ENCODE peak calls at places on chromosome 20, in nine cellular contexts. C is mammary epithelial cell, N is AG04450, R is choroid plexus epithelial cell, E is RWPE1, W is mesothelial cell of epicardium, V is GM10248, Z is right lobe of liver, T is endodermal cell. A is an unnamed sample.

GRCh38 chr20:36482044-36482473 is 59.3 kb upstream of the MYL9 start:
- DNase-seq in C (no peak), N (no peak), R (no peak), E (no peak), W (no peak), V (no peak), Z (peak), T (no peak), A (no peak)

GRCh38 chr20:3563548-3564177 is 92.8 kb downstream of the ATRN start:
- DNase-seq in C (peak), N (peak), R (peak), E (peak), W (no peak), V (peak), Z (no peak), T (peak), A (no peak)

GRCh38 chr20:38143646-38144554 is 21.2 kb downstream of the TGM2 start:
- DNase-seq in C (peak), N (peak), R (peak), E (peak), W (no peak), V (no peak), Z (peak), T (no peak), A (no peak)

GRCh38 chr20:63076421-63076820 is 69.7 kb upstream of the BHLHE23 start:
- DNase-seq in C (no peak), N (no peak), R (no peak), E (no peak), W (no peak), V (no peak), Z (peak), T (no peak), A (no peak)

GRCh38 chr20:20547221-20547875 is 165.1 kb downstream of the RALGAPA2 start:
- DNase-seq in C (peak), N (peak), R (peak), E (no peak), W (no peak), V (no peak), Z (no peak), T (no peak), A (no peak)

GRCh38 chr20:45341939-45342862 is 6.0 kb downstream of the SDC4 start:
- DNase-seq in C (peak), N (no peak), R (peak), E (peak), W (peak), V (no peak), Z (peak), T (peak), A (no peak)

GRCh38 chr20:12414446-12415274 is 497.0 kb downstream of the BTBD3 start:
- DNase-seq in C (no peak), N (no peak), R (peak), E (peak), W (no peak), V (no peak), Z (no peak), T (no peak), A (no peak)

GRCh38 chr20:40438161-40438835 is 250.7 kb downstream of the MAFB start:
- DNase-seq in C (no peak), N (no peak), R (peak), E (no peak), W (no peak), V (no peak), Z (no peak), T (no peak), A (no peak)

GRCh38 chr20:38094373-38094775 is 60.8 kb downstream of the RPRD1B start:
- DNase-seq in C (peak), N (no peak), R (peak), E (peak), W (no peak), V (peak), Z (no peak), T (no peak), A (peak)

GRCh38 chr20:23303325-23304102 is 47.1 kb upstream of the NXT1 start:
- DNase-seq in C (no peak), N (no peak), R (no peak), E (no peak), W (no peak), V (no peak), Z (no peak), T (no peak), A (no peak)

GRCh38 chr20:57290178-57290484 is 23.7 kb upstream of the BMP7 start:
- DNase-seq in C (no peak), N (no peak), R (no peak), E (no peak), W (no peak), V (no peak), Z (no peak), T (no peak), A (no peak)

GRCh38 chr20:47304287-47304686 is 52.2 kb downstream of the ZMYND8 start:
- DNase-seq in C (no peak), N (no peak), R (peak), E (no peak), W (no peak), V (no peak), Z (no peak), T (no peak), A (no peak)

GRCh38 chr20:8807480-8808179 is 261.3 kb upstream of the PLCB4 start:
- DNase-seq in C (no peak), N (no peak), R (no peak), E (no peak), W (no peak), V (no peak), Z (no peak), T (no peak), A (no peak)

GRCh38 chr20:6142348-6142993 is 19.6 kb upstream of the FERMT1 start:
- DNase-seq in C (peak), N (peak), R (peak), E (peak), W (peak), V (peak), Z (peak), T (peak), A (peak)

GRCh38 chr20:10551732-10552724 is 116.9 kb downstream of the SLX4IP start:
- DNase-seq in C (no peak), N (no peak), R (peak), E (no peak), W (no peak), V (peak), Z (no peak), T (peak), A (peak)

GRCh38 chr20:31788578-31788977 is 30.6 kb upstream of the MYLK2 start:
- DNase-seq in C (peak), N (no peak), R (peak), E (no peak), W (no peak), V (no peak), Z (no peak), T (peak), A (no peak)

GRCh38 chr20:10221022-10221421 is 2.4 kb downstream of the SNAP25 start:
- DNase-seq in C (no peak), N (no peak), R (no peak), E (no peak), W (no peak), V (no peak), Z (no peak), T (no peak), A (no peak)

GRCh38 chr20:51553897-51554504 is 11.5 kb upstream of the NFATC2 start:
- DNase-seq in C (no peak), N (no peak), R (peak), E (peak), W (no peak), V (no peak), Z (no peak), T (no peak), A (no peak)

GRCh38 chr20:13839421-13840092 is 54.7 kb downstream of the NDUFAF5 start:
- DNase-seq in C (peak), N (no peak), R (peak), E (no peak), W (no peak), V (no peak), Z (no peak), T (no peak), A (no peak)

GRCh38 chr20:51345601-51346101 is 196.9 kb downstream of the NFATC2 start:
- DNase-seq in C (peak), N (no peak), R (peak), E (peak), W (no peak), V (no peak), Z (no peak), T (no peak), A (no peak)

GRCh38 chr20:63969851-63970713 is at the start of gene ZNF512B:
- DNase-seq in C (no peak), N (no peak), R (peak), E (peak), W (peak), V (peak), Z (peak), T (peak), A (no peak)

GRCh38 chr20:47479093-47479492 is 22.6 kb upstream of the NCOA3 start:
- DNase-seq in C (no peak), N (no peak), R (no peak), E (no peak), W (no peak), V (no peak), Z (no peak), T (no peak), A (no peak)

GRCh38 chr20:37651932-37652331 is 41.9 kb upstream of the CTNNBL1 start:
- DNase-seq in C (peak), N (no peak), R (peak), E (peak), W (no peak), V (peak), Z (peak), T (peak), A (no peak)

DNA sequence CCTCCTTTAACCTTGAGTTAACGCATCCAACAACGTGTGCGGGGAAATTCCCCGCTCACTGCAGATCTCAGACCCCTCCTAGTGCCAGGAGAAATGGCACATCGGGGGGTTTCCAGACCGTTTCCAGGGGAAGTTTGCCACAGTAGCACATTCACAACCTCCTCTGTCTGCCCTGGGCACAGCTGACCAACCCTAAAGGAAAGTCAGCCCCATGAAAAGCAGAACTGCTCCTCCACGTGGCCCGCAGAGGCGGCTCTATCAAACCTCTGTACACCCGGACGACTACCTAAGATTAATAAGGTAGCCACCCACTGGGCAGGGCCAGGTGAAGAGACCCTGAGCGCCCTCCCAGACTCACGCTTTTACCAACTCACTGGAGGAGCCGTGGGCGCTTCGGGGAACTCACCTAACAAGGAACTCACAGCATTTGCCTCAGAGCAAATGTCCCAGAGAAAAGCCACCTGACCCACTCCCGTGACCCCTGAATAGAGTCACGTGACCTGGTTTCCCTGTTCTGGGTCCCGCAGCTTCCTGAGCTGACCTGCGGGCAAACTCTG is 93.1 kb downstream of the PRND start:
- DNase-seq in C (no peak), N (no peak), R (no peak), E (no peak), W (no peak), V (peak), Z (no peak), T (no peak), A (no peak)
- TF ChIP-seq CTCF in C (no peak), N (no peak), R (no peak), E (no peak), W (no peak), V (peak), Z (no peak), T (no peak), A (no peak)

DNA sequence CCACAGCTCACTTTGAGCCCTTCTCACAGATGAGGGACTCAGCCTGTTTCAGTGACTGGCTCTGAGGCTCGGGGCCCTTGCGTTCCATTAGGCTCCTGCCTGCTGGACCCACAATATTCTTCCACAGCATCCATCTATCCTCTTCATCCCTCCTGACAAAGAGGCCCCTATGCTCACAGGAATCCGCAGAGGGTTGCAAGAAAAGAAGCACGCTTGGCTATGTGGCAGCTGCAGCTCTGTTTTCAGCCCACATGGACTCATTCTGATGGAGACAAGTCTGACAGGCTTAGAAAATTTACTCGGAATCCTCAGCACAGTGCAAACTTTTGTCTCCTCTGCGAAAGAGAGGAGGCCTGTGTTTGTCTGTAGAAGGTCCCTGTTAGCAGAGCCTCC is 207.5 kb downstream of the SYNDIG1 start:
- DNase-seq in C (no peak), N (no peak), R (no peak), E (no peak), W (no peak), V (no peak), Z (no peak), T (no peak), A (no peak)
- TF ChIP-seq CTCF in C (no peak), N (no peak), R (no peak), E (no peak), W (no peak), V (no peak), Z (no peak), T (no peak), A (no peak)

GRCh38 chr20:19539191-19539590 is 218.9 kb upstream of the RIN2 start:
- DNase-seq in C (no peak), N (no peak), R (peak), E (no peak), W (no peak), V (no peak), Z (no peak), T (no peak), A (no peak)
- TF ChIP-seq CTCF in C (no peak), N (no peak), R (no peak), E (no peak), W (no peak), V (no peak), Z (no peak), T (no peak), A (no peak)

GRCh38 chr20:55004044-55004443 is 528.7 kb downstream of the DOK5 start:
- DNase-seq in C (no peak), N (no peak), R (no peak), E (no peak), W (no peak), V (no peak), Z (no peak), T (no peak), A (no peak)
- TF ChIP-seq CTCF in C (no peak), N (no peak), R (no peak), E (no peak), W (no peak), V (no peak), Z (no peak), T (peak), A (no peak)

DNA sequence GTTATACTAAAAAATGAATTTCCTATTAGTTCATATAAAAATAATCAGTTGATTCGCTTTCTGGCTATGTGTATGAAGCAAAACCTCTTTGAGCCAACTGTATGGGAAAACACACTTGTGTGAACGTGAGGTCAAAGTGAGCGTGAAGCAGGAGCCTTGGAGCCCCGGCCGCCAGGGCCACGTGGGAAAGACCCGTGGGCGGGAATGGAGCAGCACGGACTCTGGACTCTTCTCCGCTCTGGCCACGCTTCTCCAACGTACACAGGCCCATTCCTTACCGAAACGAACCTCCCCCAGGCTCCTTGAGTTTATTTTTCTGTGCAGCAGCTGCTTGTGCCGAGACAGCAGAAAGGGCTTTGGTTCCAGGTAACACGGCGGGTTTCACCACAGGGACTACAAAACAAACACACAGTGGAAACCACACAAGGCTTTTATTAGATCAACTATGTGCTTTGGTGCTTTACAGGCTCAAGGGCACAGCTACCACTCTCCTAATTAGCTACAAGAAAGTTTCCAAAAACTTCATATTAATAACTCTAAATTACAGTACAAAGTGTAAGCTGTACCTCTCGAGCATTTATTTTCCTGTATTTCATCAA is 62.7 kb downstream of the TAF4 start:
- DNase-seq in C (no peak), N (no peak), R (peak), E (no peak), W (no peak), V (no peak), Z (peak), T (no peak), A (no peak)
- TF ChIP-seq CTCF in C (no peak), N (no peak), R (no peak), E (no peak), W (no peak), V (no peak), Z (no peak), T (no peak), A (no peak)

GRCh38 chr20:60365063-60365640 is 406.9 kb downstream of the CDH26 start:
- DNase-seq in C (no peak), N (no peak), R (no peak), E (no peak), W (no peak), V (no peak), Z (no peak), T (peak), A (no peak)
- TF ChIP-seq CTCF in C (peak), N (peak), R (no peak), E (no peak), W (no peak), V (no peak), Z (no peak), T (peak), A (no peak)

DNA sequence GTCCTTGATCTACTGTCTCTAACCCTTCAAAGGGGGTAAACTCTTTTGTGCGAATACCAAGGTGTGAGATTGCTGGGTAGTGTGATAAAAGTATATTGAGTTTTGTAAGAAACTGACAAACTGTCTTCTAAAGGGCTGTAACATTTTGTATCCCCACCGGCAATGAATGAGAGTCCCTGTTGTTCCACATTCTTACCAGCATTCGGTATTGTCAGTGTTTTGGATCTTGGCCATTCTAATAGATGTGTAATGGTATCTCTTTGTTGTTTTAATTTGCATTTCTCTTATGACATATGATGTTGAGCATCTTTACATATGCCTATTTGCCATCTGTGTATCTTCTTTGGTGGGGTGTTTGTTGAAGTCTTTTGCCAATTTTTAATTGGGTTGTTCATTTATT is 1090.7 kb downstream of the KIF16B start:
- DNase-seq in C (no peak), N (no peak), R (no peak), E (no peak), W (no peak), V (no peak), Z (no peak), T (no peak), A (no peak)
- TF ChIP-seq CTCF in C (peak), N (peak), R (no peak), E (no peak), W (no peak), V (no peak), Z (no peak), T (peak), A (no peak)

GRCh38 chr20:60359010-60359409 is 400.8 kb downstream of the CDH26 start:
- DNase-seq in C (no peak), N (no peak), R (no peak), E (no peak), W (no peak), V (no peak), Z (no peak), T (no peak), A (no peak)
- TF ChIP-seq CTCF in C (no peak), N (no peak), R (no peak), E (no peak), W (no peak), V (no peak), Z (no peak), T (no peak), A (no peak)

A was measured in GM12864.